ENCODE peak calls at places on chromosome 17, in nine cellular contexts. Q is stimulated activated CD8-positive, alpha-beta memory T cell treated with anti-CD3 and anti-CD28 coated beads, Interleukin-15, amount 100 ng/mL, for 1 hour; G is fibroblast of the conjunctiva; N is mucosa of descending colon; S is B cell; I is suprapubic skin; J is stimulated activated effector memory CD8-positive, alpha-beta T cell treated with anti-CD3 and anti-CD28 coated beads, Interleukin-12 subunit alpha, Interleukin-12 subunit beta, amount 100 ng/mL, for 72 hours; Y is PC-9; D is stimulated activated CD4-positive, alpha-beta T cell treated with anti-CD3 and anti-CD28 coated beads, Interleukin-15, amount 100 ng/mL, for 48 hours. K is an unnamed sample.

GRCh38 chr17:58344047-58344790 is 7.8 kb downstream of the SUPT4H1 start:
- DNase-seq in Q (peak; percentile 76), G (no peak), N (peak; percentile 58), S (peak; percentile 90), I (no peak), J (peak; percentile 95), Y (no peak), D (peak; percentile 85), K (no peak)

GRCh38 chr17:74803971-74804370 is 27.8 kb upstream of the NAT9 start:
- DNase-seq in Q (no peak), G (no peak), N (no peak), S (no peak), I (no peak), J (no peak), Y (no peak), D (no peak), K (no peak)

GRCh38 chr17:6894206-6894528 is 62.6 kb upstream of the TEKT1 start:
- DNase-seq in Q (no peak), G (no peak), N (no peak), S (no peak), I (no peak), J (peak; percentile 56), Y (no peak), D (peak; percentile 22), K (peak; percentile 87)

GRCh38 chr17:35025541-35025940 is 38.0 kb downstream of the RFFL start:
- DNase-seq in Q (no peak), G (no peak), N (no peak), S (no peak), I (no peak), J (no peak), Y (no peak), D (no peak), K (no peak)

GRCh38 chr17:82000803-82001649 is 21.7 kb downstream of the CENPX start:
- DNase-seq in Q (no peak), G (no peak), N (no peak), S (no peak), I (no peak), J (no peak), Y (no peak), D (no peak), K (no peak)

GRCh38 chr17:74946641-74947040 is 10.9 kb downstream of the OTOP3 start:
- DNase-seq in Q (no peak), G (no peak), N (no peak), S (no peak), I (no peak), J (no peak), Y (no peak), D (no peak), K (no peak)

GRCh38 chr17:1241904-1242303 is 28.3 kb upstream of the BHLHA9 start:
- DNase-seq in Q (no peak), G (peak; percentile 41), N (no peak), S (no peak), I (no peak), J (no peak), Y (no peak), D (no peak), K (no peak)

GRCh38 chr17:39599006-39599664 is 8.6 kb downstream of the NEUROD2 start:
- DNase-seq in Q (no peak), G (no peak), N (no peak), S (no peak), I (no peak), J (no peak), Y (no peak), D (no peak), K (peak; percentile 42)

GRCh38 chr17:31787857-31788570 is 71.0 kb downstream of the COPRS start:
- DNase-seq in Q (no peak), G (peak; percentile 67), N (no peak), S (no peak), I (peak; percentile 60), J (no peak), Y (peak; percentile 54), D (no peak), K (no peak)

GRCh38 chr17:39631403-39631802 is 4.7 kb downstream of the PPP1R1B start:
- DNase-seq in Q (no peak), G (no peak), N (peak; percentile 73), S (no peak), I (no peak), J (no peak), Y (peak; percentile 25), D (no peak), K (peak; percentile 49)

GRCh38 chr17:80063815-80064585 is 27.6 kb downstream of the CCDC40 start:
- DNase-seq in Q (no peak), G (peak; percentile 45), N (peak; percentile 58), S (no peak), I (peak; percentile 88), J (no peak), Y (peak; percentile 55), D (no peak), K (no peak)

GRCh38 chr17:1645207-1646171 is at the start of gene SCARF1:
- DNase-seq in Q (no peak), G (no peak), N (no peak), S (no peak), I (no peak), J (no peak), Y (no peak), D (no peak), K (peak; percentile 24)

GRCh38 chr17:50265212-50265611 is 9.1 kb upstream of the TMEM92 start:
- DNase-seq in Q (no peak), G (no peak), N (no peak), S (no peak), I (peak; percentile 71), J (no peak), Y (no peak), D (no peak), K (no peak)

GRCh38 chr17:49646391-49647255 is 31.3 kb downstream of the SPOP start:
- DNase-seq in Q (no peak), G (peak; percentile 20), N (no peak), S (no peak), I (no peak), J (peak; percentile 54), Y (peak; percentile 67), D (peak; percentile 39), K (no peak)

K was measured in WTC11.